ENCODE peak calls at places on chromosomes 16 and 17, in six cellular contexts. F, A, N, J, V and B are unnamed samples.

GRCh38 chr16:48244080-48244862 is at the start of gene LONP2:
- DNase-seq in N (peak), A (peak), V (peak), F (peak), J (peak), B (peak)

GRCh38 chr16:53504665-53505064 is 1.7 kb upstream of the AKTIP start:
- DNase-seq in N (no peak), V (no peak), F (no peak), A (no peak), J (peak), B (peak)

GRCh38 chr16:67968440-67969285 is at the start of gene SLC12A4:
- DNase-seq in V (peak), F (peak), J (peak), A (peak), N (peak), B (peak)

GRCh38 chr16:82862057-82862456 is 235.3 kb downstream of the CDH13 start:
- DNase-seq in V (no peak), A (no peak), J (peak), F (no peak), N (no peak), B (no peak)

GRCh38 chr17:9228408-9229159 is 207.3 kb downstream of the NTN1 start:
- DNase-seq in J (peak), A (no peak), V (peak), F (no peak), N (no peak), B (peak)

GRCh38 chr17:9643611-9644010 is 1.7 kb upstream of the USP43 start:
- DNase-seq in J (peak), F (no peak), V (no peak), N (no peak), A (no peak), B (no peak)

GRCh38 chr16:1975432-1976215 is 3.8 kb downstream of the TBL3 start:
- DNase-seq in A (peak), J (no peak), N (no peak), V (no peak), F (no peak), B (no peak)

GRCh38 chr16:66911112-66911511 is 7.6 kb downstream of the CDH16 start:
- DNase-seq in J (no peak), N (no peak), V (peak), A (peak), F (no peak), B (peak)

GRCh38 chr16:4455081-4455480 is 19.3 kb downstream of the NMRAL1 start:
- DNase-seq in J (no peak), F (no peak), A (no peak), N (no peak), V (no peak), B (no peak)

GRCh38 chr17:64410750-64411490 is 20.3 kb upstream of the PECAM1 start:
- DNase-seq in J (no peak), A (no peak), F (no peak), N (no peak), V (no peak), B (no peak)

GRCh38 chr16:57834936-57835335 is 32.6 kb upstream of the KIFC3 start:
- DNase-seq in F (peak), V (peak), J (peak), N (no peak), A (no peak), B (peak)

GRCh38 chr16:67164599-67165061 is at the start of gene HSF4:
- DNase-seq in N (no peak), A (peak), F (no peak), J (no peak), V (no peak), B (no peak)

GRCh38 chr17:36198831-36199465 is 2.4 kb upstream of the CCL3L1 start:
- DNase-seq in F (no peak), A (no peak), N (peak), J (peak), V (no peak), B (no peak)

GRCh38 chr16:83356266-83356665 is 451.5 kb upstream of the HSBP1 start:
- DNase-seq in J (peak), N (no peak), F (peak), V (peak), A (no peak), B (peak)

DNA sequence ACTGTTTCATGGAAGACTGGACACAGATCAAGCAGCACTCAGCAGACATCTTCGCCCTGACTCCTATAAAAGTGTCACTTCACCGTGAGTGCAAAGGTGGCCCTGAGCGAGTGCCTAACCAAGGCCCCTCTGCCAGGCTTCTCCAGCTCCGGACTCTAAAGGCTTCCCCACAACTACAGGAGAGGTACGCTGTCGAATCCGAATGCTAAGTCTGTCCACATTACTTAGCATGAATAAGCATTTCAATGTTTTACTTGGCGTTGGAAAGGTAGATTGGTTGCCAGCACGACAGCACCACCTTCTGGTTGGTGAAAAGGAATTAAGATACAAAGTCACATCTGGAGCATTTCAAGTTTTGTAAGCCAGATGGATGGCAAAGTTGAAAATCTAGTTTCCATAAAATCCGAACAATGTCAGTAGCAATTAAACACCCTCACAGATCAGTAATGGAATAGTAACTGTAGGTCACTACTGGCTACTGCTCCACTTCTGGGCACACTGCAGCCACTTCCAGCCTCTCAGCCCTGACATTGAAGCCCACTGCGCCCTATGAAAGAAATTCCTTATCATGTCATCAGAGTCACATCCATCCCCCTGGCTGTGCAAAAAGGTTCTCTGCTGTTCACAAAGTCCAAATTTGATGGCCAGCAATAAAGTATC is 100.9 kb downstream of the PARN start:
- DNase-seq in N (peak), V (peak), J (peak), A (no peak), F (peak), B (peak)
- TF ChIP-seq CTCF in N (peak), V (peak), J (peak), A (peak), F (peak), B (peak)

GRCh38 chr16:87420401-87421368 is 28.5 kb downstream of the MAP1LC3B start:
- DNase-seq in V (no peak), F (no peak), A (no peak), N (no peak), J (no peak), B (no peak)
- TF ChIP-seq CTCF in V (no peak), F (peak), A (no peak), N (no peak), J (peak), B (peak)

DNA sequence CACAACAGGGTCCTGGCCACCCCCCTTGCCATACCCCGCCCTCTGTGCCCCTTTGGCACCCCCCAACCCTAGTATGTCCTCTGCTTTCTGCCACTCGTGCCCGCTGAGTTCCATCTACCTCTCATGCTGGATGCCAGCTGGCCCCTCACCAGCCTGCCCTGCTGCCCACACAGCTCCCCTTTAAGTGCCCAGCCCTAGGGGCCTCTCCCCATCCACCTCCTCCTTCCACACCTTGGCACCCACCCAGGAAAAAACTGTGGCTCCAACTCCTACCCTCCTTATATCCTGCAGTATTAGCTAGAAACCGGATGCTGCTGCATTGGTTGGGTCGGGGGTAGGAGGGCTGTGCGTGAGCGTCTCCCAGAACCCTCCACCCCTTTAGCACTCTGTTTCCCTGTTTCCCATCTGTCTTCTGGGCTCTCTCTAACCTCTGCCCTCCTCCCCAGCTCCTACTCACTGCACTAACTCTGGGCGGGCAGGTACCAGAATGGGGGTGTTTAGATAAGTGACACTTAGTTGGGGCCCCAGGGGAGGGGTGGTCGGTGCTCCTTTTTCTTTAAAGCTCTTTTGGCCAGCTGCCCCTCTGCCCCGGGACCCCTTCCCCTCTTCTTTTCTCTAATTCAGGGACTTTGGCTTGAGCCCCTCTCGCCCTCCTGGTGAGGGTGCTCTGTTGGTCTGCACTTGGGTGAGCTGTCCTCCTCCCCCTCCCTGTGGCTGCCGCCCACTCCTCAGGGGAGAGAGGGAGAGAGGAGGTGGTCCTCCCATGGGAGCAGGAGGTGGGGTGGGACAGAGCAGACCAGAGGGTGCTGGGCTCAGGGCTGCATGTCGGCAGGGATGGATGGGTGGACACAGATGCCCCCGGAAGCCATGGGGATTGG is 9.9 kb downstream of the NR1D1 start:
- DNase-seq in N (no peak), V (no peak), F (no peak), A (no peak), J (no peak), B (no peak)
- TF ChIP-seq CTCF in N (no peak), V (no peak), F (no peak), A (no peak), J (no peak), B (no peak)

GRCh38 chr17:60641810-60642220 is 35.8 kb upstream of the BCAS3 start:
- DNase-seq in V (peak), A (no peak), F (peak), N (peak), J (peak), B (peak)
- TF ChIP-seq CTCF in V (peak), A (peak), F (peak), N (peak), J (peak), B (peak)